ENCODE peak calls at places on chromosomes 5 and 9, in nine cellular contexts. T is heart left ventricle, M is coronary artery, A is fibroblast of lung, O is cardiac muscle cell, G is left ventricle myocardium inferior, K is psoas muscle, X is GM12865, D is astrocyte of the spinal cord. N is an unnamed sample.

GRCh38 chr5:78930742-78931141 is 54.4 kb downstream of the ARSB start:
- DNase-seq in T (no peak), M (no peak), A (peak), O (peak), G (no peak), K (no peak), X (no peak), D (peak), N (no peak)

GRCh38 chr9:82284758-82285157 is 296.2 kb downstream of the SPATA31D1 start:
- DNase-seq in T (no peak), M (no peak), A (no peak), O (no peak), G (no peak), K (no peak), X (no peak), D (peak), N (no peak)

GRCh38 chr9:33881635-33882034 is 64.7 kb downstream of the UBE2R2 start:
- DNase-seq in T (no peak), M (no peak), A (no peak), O (no peak), G (no peak), K (no peak), X (no peak), D (peak), N (no peak)

GRCh38 chr5:159645194-159645846 is 271.0 kb upstream of the ADRA1B start:
- DNase-seq in T (peak), M (no peak), A (no peak), O (no peak), G (no peak), K (no peak), X (no peak), D (no peak), N (no peak)

GRCh38 chr5:30968971-30969370 is 224.5 kb upstream of the CDH6 start:
- DNase-seq in T (no peak), M (no peak), A (no peak), O (no peak), G (no peak), K (no peak), X (no peak), D (no peak), N (no peak)

GRCh38 chr9:5072871-5073270 is 87.8 kb downstream of the JAK2 start:
- DNase-seq in T (peak), M (no peak), A (no peak), O (no peak), G (no peak), K (no peak), X (no peak), D (no peak), N (no peak)

GRCh38 chr9:125700791-125701190 is 6.2 kb downstream of the MAPKAP1 start:
- DNase-seq in T (no peak), M (no peak), A (no peak), O (no peak), G (no peak), K (no peak), X (peak), D (peak), N (no peak)

GRCh38 chr9:115146581-115147021 is 28.6 kb upstream of the TNC start:
- DNase-seq in T (no peak), M (no peak), A (peak), O (no peak), G (no peak), K (no peak), X (no peak), D (peak), N (no peak)

GRCh38 chr9:123049589-123050222 is 16.2 kb downstream of the GPR21 start:
- DNase-seq in T (no peak), M (no peak), A (peak), O (no peak), G (no peak), K (no peak), X (no peak), D (no peak), N (no peak)

GRCh38 chr5:1799110-1799601 is 481 bp downstream of the MRPL36 start:
- DNase-seq in T (no peak), M (no peak), A (peak), O (peak), G (no peak), K (peak), X (peak), D (peak), N (no peak)

GRCh38 chr5:179176166-179176565 is 116.0 kb downstream of the ZNF354C start:
- DNase-seq in T (no peak), M (no peak), A (no peak), O (no peak), G (no peak), K (no peak), X (no peak), D (no peak), N (no peak)

GRCh38 chr5:68141494-68141893 is 74.1 kb upstream of the PIK3R1 start:
- DNase-seq in T (no peak), M (no peak), A (peak), O (no peak), G (no peak), K (no peak), X (peak), D (peak), N (no peak)

GRCh38 chr5:33330992-33331391 is 109.8 kb upstream of the TARS1 start:
- DNase-seq in T (no peak), M (no peak), A (no peak), O (no peak), G (no peak), K (no peak), X (no peak), D (no peak), N (no peak)

GRCh38 chr5:32909207-32909606 is 198.1 kb downstream of the NPR3 start:
- DNase-seq in T (no peak), M (no peak), A (peak), O (no peak), G (no peak), K (no peak), X (no peak), D (peak), N (no peak)

GRCh38 chr5:141882594-141883183 is 4.5 kb upstream of the PCDH1 start:
- DNase-seq in T (no peak), M (no peak), A (no peak), O (no peak), G (no peak), K (no peak), X (no peak), D (no peak), N (no peak)

GRCh38 chr5:130605200-130605599 is 559.9 kb downstream of the HINT1 start:
- DNase-seq in T (no peak), M (no peak), A (no peak), O (peak), G (no peak), K (no peak), X (no peak), D (no peak), N (no peak)

GRCh38 chr9:95494416-95495371 is 22.1 kb downstream of the PTCH1 start:
- DNase-seq in T (no peak), M (no peak), A (peak), O (no peak), G (no peak), K (no peak), X (peak), D (peak), N (no peak)

GRCh38 chr9:100394032-100394695 is 32.8 kb upstream of the MSANTD3 start:
- DNase-seq in T (no peak), M (no peak), A (no peak), O (no peak), G (no peak), K (no peak), X (no peak), D (no peak), N (no peak)

GRCh38 chr5:976849-977751 is 31.5 kb upstream of the NKD2 start:
- DNase-seq in T (no peak), M (peak), A (no peak), O (no peak), G (no peak), K (no peak), X (no peak), D (no peak), N (no peak)

GRCh38 chr5:6058055-6058715 is 320.2 kb downstream of the MED10 start:
- DNase-seq in T (no peak), M (no peak), A (no peak), O (no peak), G (no peak), K (no peak), X (no peak), D (no peak), N (no peak)

GRCh38 chr9:84668204-84669007 is 1.1 kb upstream of the NTRK2 start:
- DNase-seq in T (peak), M (peak), A (peak), O (peak), G (peak), K (peak), X (peak), D (peak), N (no peak)

GRCh38 chr5:151742870-151743294 is 15.5 kb downstream of the ATOX1 start:
- DNase-seq in T (peak), M (no peak), A (peak), O (peak), G (peak), K (peak), X (peak), D (peak), N (no peak)

GRCh38 chr9:12993432-12993831 is 218.6 kb downstream of the LURAP1L start:
- DNase-seq in T (no peak), M (no peak), A (peak), O (no peak), G (no peak), K (no peak), X (no peak), D (peak), N (no peak)

GRCh38 chr9:91659529-91660294 is 236.1 kb upstream of the NFIL3 start:
- DNase-seq in T (no peak), M (no peak), A (peak), O (peak), G (no peak), K (no peak), X (peak), D (peak), N (no peak)

GRCh38 chr9:94096819-94097577 is 12.7 kb downstream of the PTPDC1 start:
- DNase-seq in T (no peak), M (no peak), A (no peak), O (no peak), G (no peak), K (no peak), X (no peak), D (peak), N (no peak)

DNA sequence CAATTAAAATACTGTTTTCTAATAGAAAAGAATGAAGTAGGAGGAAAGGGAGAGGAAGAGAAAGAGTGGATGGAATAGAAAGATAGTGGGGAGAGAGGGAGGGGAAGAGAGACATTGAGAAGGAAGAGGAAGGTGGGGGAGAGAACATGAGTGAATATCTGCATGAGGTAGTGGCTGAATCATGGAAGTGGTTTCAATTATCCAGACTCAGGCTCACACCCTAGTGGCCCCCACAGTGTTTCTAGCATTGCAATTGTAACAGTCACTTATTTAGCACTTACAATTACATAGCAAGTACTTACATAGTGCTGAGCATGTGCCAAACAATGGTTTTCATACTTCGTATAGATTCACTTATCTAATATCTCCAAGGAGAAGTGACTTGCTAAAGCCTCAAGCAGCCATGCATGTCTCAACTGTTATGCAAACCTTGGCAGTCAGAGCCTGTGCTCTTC is 72.7 kb downstream of the CAST start:
- DNase-seq in T (no peak), M (no peak), A (no peak), O (no peak), G (no peak), K (no peak), X (no peak), D (peak), N (no peak)
- TF ChIP-seq CTCF in T (no peak), M (no peak), A (no peak), O (no peak), G (no peak), K (no peak), X (no peak), D (no peak), N (no peak)

GRCh38 chr9:16033921-16034320 is 481.1 kb downstream of the CCDC171 start:
- DNase-seq in T (no peak), M (no peak), A (no peak), O (no peak), G (no peak), K (no peak), X (no peak), D (no peak), N (no peak)

GRCh38 chr9:16044116-16044881 is 491.5 kb downstream of the CCDC171 start:
- DNase-seq in T (no peak), M (no peak), A (peak), O (no peak), G (no peak), K (no peak), X (no peak), D (peak), N (no peak)

GRCh38 chr9:16039988-16040761 is 487.3 kb downstream of the CCDC171 start:
- DNase-seq in T (no peak), M (no peak), A (peak), O (peak), G (no peak), K (no peak), X (no peak), D (peak), N (no peak)

DNA sequence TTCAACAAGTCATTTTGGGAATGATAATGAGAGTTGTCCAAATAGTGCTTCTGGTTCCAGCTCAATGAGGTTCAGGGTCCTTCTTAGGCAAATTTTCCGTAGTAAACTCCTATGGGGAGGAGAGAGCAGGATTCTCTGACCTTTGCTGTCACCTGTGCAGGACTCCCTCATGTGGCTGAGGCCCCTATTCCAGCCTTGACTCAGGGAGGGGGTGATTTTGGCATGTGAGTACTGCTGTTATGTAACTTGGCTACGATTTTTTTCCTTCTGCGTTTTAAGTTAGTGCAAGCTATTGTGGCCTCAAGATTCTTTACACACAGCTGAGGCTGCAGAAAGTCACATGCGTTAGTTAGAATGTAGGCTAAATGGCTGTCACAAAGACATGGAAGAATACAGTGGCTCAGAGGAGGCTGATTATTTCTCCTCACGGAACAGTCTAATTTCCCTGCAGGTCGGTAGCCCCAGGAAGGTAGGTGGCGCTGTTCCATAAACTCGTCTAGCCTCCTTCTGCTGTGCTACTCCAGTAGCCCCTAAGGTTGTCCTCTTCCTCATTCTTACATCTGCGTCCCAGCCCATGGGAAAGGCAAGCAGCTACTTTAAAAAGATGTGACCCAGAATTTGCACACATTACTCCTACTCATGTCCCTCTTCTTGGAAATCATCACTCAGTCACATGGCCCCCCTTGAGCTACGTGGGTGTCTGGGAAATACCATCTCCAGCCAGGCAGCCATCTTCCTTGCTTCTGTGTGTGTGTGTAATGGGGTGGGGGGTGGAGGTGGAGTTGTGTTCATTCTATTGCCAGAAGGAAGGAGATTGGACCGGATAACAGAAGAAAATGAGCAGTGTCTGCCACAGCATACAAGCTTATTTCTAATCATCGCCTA is 486.5 kb downstream of the CCDC171 start:
- DNase-seq in T (peak), M (no peak), A (peak), O (peak), G (no peak), K (no peak), X (peak), D (peak), N (no peak)
- TF ChIP-seq CTCF in T (no peak), M (no peak), A (no peak), O (peak), G (peak), K (no peak), X (peak), D (peak), N (no peak)

GRCh38 chr5:59746261-59746765 is 147.2 kb downstream of the PDE4D start:
- DNase-seq in T (no peak), M (no peak), A (peak), O (no peak), G (no peak), K (no peak), X (peak), D (peak), N (no peak)
- TF ChIP-seq CTCF in T (no peak), M (no peak), A (no peak), O (no peak), G (no peak), K (no peak), X (no peak), D (no peak), N (no peak)

GRCh38 chr5:143499480-143500114 is 96.1 kb upstream of the NR3C1 start:
- DNase-seq in T (no peak), M (no peak), A (no peak), O (no peak), G (no peak), K (no peak), X (peak), D (no peak), N (no peak)
- TF ChIP-seq CTCF in T (no peak), M (no peak), A (no peak), O (no peak), G (no peak), K (no peak), X (no peak), D (no peak), N (no peak)

GRCh38 chr5:177982072-177982727 is 13.8 kb downstream of the PROP1 start:
- DNase-seq in T (no peak), M (no peak), A (no peak), O (peak), G (no peak), K (no peak), X (peak), D (no peak), N (no peak)
- TF ChIP-seq CTCF in T (no peak), M (no peak), A (no peak), O (no peak), G (no peak), K (peak), X (no peak), D (no peak), N (no peak)